ENCODE peak calls at places on chromosomes 6 and 20, in eight cellular contexts. L is lower lobe of right lung; O is CD4-positive, CD25-positive, alpha-beta regulatory T cell; Z is kidney; G is mammary epithelial cell; P is breast epithelium; E is transverse colon; U is SJSA1. R is an unnamed sample.
A peak's percentile ranks its signal among the peaks of the same experiment; 100 is the strongest.

GRCh38 chr6:129929433-129929832 is 68.3 kb upstream of the TMEM244 start:
- DNase-seq in O (no peak), U (no peak), P (no peak), G (peak; percentile 72), L (no peak), Z (no peak), E (no peak), R (no peak)

GRCh38 chr6:152982768-152983636 is at the start of gene FBXO5:
- DNase-seq in Z (peak; percentile 99), O (peak; percentile 97), L (peak; percentile 99), G (peak; percentile 98), P (peak; percentile 96), U (peak; percentile 100), E (peak; percentile 98), R (peak; percentile 98)

GRCh38 chr6:113102761-113103160 is 754.4 kb upstream of the MARCKS start:
- DNase-seq in Z (no peak), L (no peak), O (no peak), E (no peak), G (no peak), U (peak; percentile 51), P (no peak), R (no peak)

GRCh38 chr6:168735268-168735949 is 294.4 kb downstream of the SMOC2 start:
- DNase-seq in E (no peak), U (no peak), P (no peak), O (no peak), L (no peak), Z (no peak), G (no peak), R (no peak)

GRCh38 chr6:46419576-46420002 is 71.7 kb downstream of the RCAN2 start:
- DNase-seq in G (peak; percentile 48), E (peak; percentile 60), P (no peak), O (no peak), U (peak; percentile 57), L (no peak), Z (no peak), R (peak; percentile 4)

GRCh38 chr6:144777249-144777648 is 492.1 kb downstream of the UTRN start:
- DNase-seq in G (no peak), L (no peak), O (no peak), P (no peak), E (no peak), U (no peak), Z (no peak), R (no peak)

GRCh38 chr20:63472159-63472811 is at the start of gene KCNQ2:
- DNase-seq in Z (no peak), L (no peak), U (no peak), O (no peak), P (no peak), G (no peak), E (no peak), R (no peak)

GRCh38 chr6:1787109-1787466 is 177.4 kb downstream of the FOXC1 start:
- DNase-seq in E (no peak), U (no peak), O (no peak), Z (no peak), G (no peak), P (no peak), L (no peak), R (no peak)

GRCh38 chr20:59087829-59088433 is 45.3 kb upstream of the PRELID3B start:
- DNase-seq in P (peak; percentile 84), E (peak; percentile 89), G (peak; percentile 47), L (peak; percentile 88), O (peak; percentile 80), Z (peak; percentile 86), U (peak; percentile 38), R (peak; percentile 80)

GRCh38 chr6:44148306-44148705 is 10.3 kb upstream of the CAPN11 start:
- DNase-seq in O (no peak), Z (no peak), P (no peak), L (no peak), U (no peak), E (no peak), G (no peak), R (peak; percentile 23)

GRCh38 chr6:95576621-95577316 is 566 bp upstream of the MANEA start:
- DNase-seq in U (peak; percentile 64), O (peak; percentile 39), G (peak; percentile 22), L (no peak), P (no peak), E (no peak), Z (no peak), R (peak; percentile 44)

GRCh38 chr6:2147737-2148448 is 97.5 kb downstream of the GMDS start:
- DNase-seq in U (no peak), Z (no peak), E (no peak), L (no peak), O (no peak), G (no peak), P (no peak), R (no peak)

GRCh38 chr6:33295621-33296369 is 2.9 kb downstream of the RGL2 start:
- DNase-seq in P (no peak), O (no peak), Z (peak; percentile 79), L (no peak), G (no peak), U (no peak), E (no peak), R (no peak)

GRCh38 chr6:95087394-95088097 is 489.8 kb upstream of the MANEA start:
- DNase-seq in P (no peak), U (no peak), O (no peak), Z (no peak), E (no peak), L (no peak), G (peak; percentile 86), R (no peak)

GRCh38 chr6:116373300-116373699 is 2.6 kb downstream of the DSE start:
- DNase-seq in L (no peak), Z (no peak), U (no peak), P (no peak), G (peak; percentile 55), E (no peak), O (no peak), R (no peak)

GRCh38 chr6:106125925-106126435 is 39.8 kb downstream of the PRDM1 start:
- DNase-seq in P (no peak), U (no peak), G (no peak), Z (no peak), O (no peak), L (no peak), E (peak; percentile 65), R (peak; percentile 38)

GRCh38 chr6:165045631-165046030 is 263.8 kb downstream of the C6orf118 start:
- DNase-seq in L (no peak), E (no peak), G (no peak), P (no peak), O (no peak), Z (no peak), U (peak; percentile 65), R (no peak)
- H3K9me3 ChIP-seq in L (no peaks in the 10 kb centered on the region), E (no peaks in the 10 kb centered on the region), G (peaks cover 9% of the 10 kb centered on the region), P (no peaks in the 10 kb centered on the region), O (peaks cover under 1% of the 10 kb centered on the region), Z (no peaks in the 10 kb centered on the region), U (no peaks in the 10 kb centered on the region), R (no peaks in the 10 kb centered on the region)

DNA sequence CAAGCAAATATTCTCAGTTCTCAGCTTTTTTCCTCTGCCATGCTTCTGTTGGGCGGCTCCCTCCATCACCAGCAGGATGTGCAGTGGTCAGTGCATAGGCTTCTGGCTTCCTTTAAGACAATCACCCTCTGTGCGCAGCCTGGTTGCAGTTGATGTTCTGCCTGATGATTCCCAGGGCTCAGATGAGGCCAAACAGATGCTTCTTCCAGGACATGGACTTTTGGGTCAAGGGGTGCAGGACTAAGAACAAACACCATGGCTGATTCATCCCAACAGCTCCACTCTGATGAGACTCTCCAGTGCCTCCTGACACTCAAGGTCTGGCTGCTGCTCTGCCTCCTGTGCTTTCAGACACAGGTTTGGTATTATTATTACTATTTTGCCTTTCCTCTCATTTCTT is 554.8 kb upstream of the CDH4 start:
- DNase-seq in L (no peak), O (no peak), Z (no peak), P (no peak), U (no peak), G (no peak), E (no peak), R (no peak)
- H3K9me3 ChIP-seq in L (no peaks in the 10 kb centered on the region), O (no peaks in the 10 kb centered on the region), Z (no peaks in the 10 kb centered on the region), P (no peaks in the 10 kb centered on the region), U (no peaks in the 10 kb centered on the region), G (no peaks in the 10 kb centered on the region), E (no peaks in the 10 kb centered on the region), R (no peaks in the 10 kb centered on the region)

GRCh38 chr20:54105653-54106052 is 35.3 kb upstream of the BCAS1 start:
- DNase-seq in U (no peak), P (no peak), O (no peak), E (no peak), G (peak; percentile 80), L (no peak), Z (no peak), R (no peak)

GRCh38 chr20:54108394-54108643 is 37.9 kb upstream of the BCAS1 start:
- DNase-seq in O (no peak), G (no peak), P (no peak), E (no peak), Z (no peak), L (no peak), U (no peak), R (no peak)

GRCh38 chr20:54107600-54108393 is 37.4 kb upstream of the BCAS1 start:
- DNase-seq in U (no peak), Z (no peak), P (no peak), L (no peak), G (no peak), E (peak; percentile 21), O (no peak), R (no peak)

GRCh38 chr20:54107181-54107580 is 36.8 kb upstream of the BCAS1 start:
- DNase-seq in P (no peak), U (no peak), G (peak; percentile 43), O (no peak), E (no peak), Z (no peak), L (no peak), R (no peak)

GRCh38 chr20:54106162-54106561 is 35.8 kb upstream of the BCAS1 start:
- DNase-seq in P (no peak), O (no peak), Z (no peak), E (no peak), G (no peak), U (no peak), L (no peak), R (no peak)
- H3K9me3 ChIP-seq in P (no peaks in the 10 kb centered on the region), O (no peaks in the 10 kb centered on the region), Z (no peaks in the 10 kb centered on the region), E (no peaks in the 10 kb centered on the region), G (no peaks in the 10 kb centered on the region), U (no peaks in the 10 kb centered on the region), L (no peaks in the 10 kb centered on the region), R (no peaks in the 10 kb centered on the region)

GRCh38 chr6:137188855-137189254 is 15.4 kb upstream of the IL22RA2 start:
- DNase-seq in U (peak; percentile 15), L (no peak), G (no peak), P (no peak), E (no peak), O (no peak), Z (no peak), R (no peak)
- H3K9me3 ChIP-seq in U (peaks cover 13% of the 10 kb centered on the region), L (peaks cover 27% of the 10 kb centered on the region), G (peaks cover 24% of the 10 kb centered on the region), P (peaks cover 17% of the 10 kb centered on the region), E (peaks cover 16% of the 10 kb centered on the region), O (peaks cover 14% of the 10 kb centered on the region), Z (peaks cover 5% of the 10 kb centered on the region), R (no peaks in the 10 kb centered on the region)

GRCh38 chr20:56247954-56248782 is at the start of gene MC3R:
- DNase-seq in Z (no peak), L (peak; percentile 52), P (peak; percentile 60), O (peak; percentile 4), E (peak; percentile 38), G (peak; percentile 39), U (peak; percentile 7), R (peak; percentile 12)

GRCh38 chr20:56249244-56249955 is 868 bp downstream of the MC3R start:
- DNase-seq in O (no peak), E (peak; percentile 30), P (no peak), L (no peak), Z (no peak), U (no peak), G (no peak), R (no peak)

GRCh38 chr20:56245761-56246160 is 2.8 kb upstream of the MC3R start:
- DNase-seq in U (no peak), Z (no peak), L (no peak), P (no peak), E (no peak), O (no peak), G (peak; percentile 46), R (no peak)

GRCh38 chr20:56244259-56244658 is 4.3 kb upstream of the MC3R start:
- DNase-seq in P (no peak), L (no peak), U (no peak), O (no peak), G (no peak), E (no peak), Z (no peak), R (no peak)
- H3K9me3 ChIP-seq in P (no peaks in the 10 kb centered on the region), L (no peaks in the 10 kb centered on the region), U (no peaks in the 10 kb centered on the region), O (no peaks in the 10 kb centered on the region), G (no peaks in the 10 kb centered on the region), E (no peaks in the 10 kb centered on the region), Z (no peaks in the 10 kb centered on the region), R (no peaks in the 10 kb centered on the region)